ENCODE peak calls at places on chromosomes 3 and 15, in seven cellular contexts. Q, C, S, G, L, A and O are unnamed samples.

GRCh38 chr15:28725556-28725955 is 13.3 kb upstream of the GOLGA8M start:
- DNase-seq in G (no peak), Q (no peak), C (no peak), S (no peak), L (no peak), A (no peak), O (no peak)

GRCh38 chr3:45929042-45929679 is 14.1 kb upstream of the CXCR6 start:
- DNase-seq in G (no peak), S (peak), L (no peak), Q (no peak), C (peak), A (no peak), O (no peak)

GRCh38 chr15:78319588-78319987 is 20.2 kb upstream of the SKIC8 start:
- DNase-seq in Q (no peak), A (no peak), S (no peak), C (no peak), L (no peak), G (no peak), O (no peak)

GRCh38 chr3:107188262-107188661 is 189.0 kb upstream of the CCDC54 start:
- DNase-seq in L (no peak), G (no peak), S (no peak), Q (no peak), A (no peak), C (no peak), O (no peak)

GRCh38 chr15:83567318-83567717 is 86.6 kb upstream of the ADAMTSL3 start:
- DNase-seq in L (no peak), S (no peak), Q (no peak), G (no peak), A (no peak), C (no peak), O (no peak)

GRCh38 chr3:195196266-195196665 is 74.7 kb downstream of the XXYLT1 start:
- DNase-seq in G (peak), Q (no peak), L (no peak), C (peak), S (no peak), A (no peak), O (no peak)

GRCh38 chr3:140588558-140588957 is 89.3 kb upstream of the TRIM42 start:
- DNase-seq in Q (no peak), C (no peak), A (no peak), G (peak), L (no peak), S (no peak), O (no peak)

GRCh38 chr3:137105277-137105977 is 147.6 kb downstream of the IL20RB start:
- DNase-seq in A (no peak), G (peak), S (peak), Q (peak), C (peak), L (no peak), O (no peak)

GRCh38 chr15:69988541-69989225 is 109.0 kb downstream of the TLE3 start:
- DNase-seq in C (no peak), G (no peak), S (no peak), A (no peak), Q (no peak), L (no peak), O (no peak)

GRCh38 chr3:96331341-96331740 is 483.1 kb upstream of the EPHA6 start:
- DNase-seq in L (no peak), A (no peak), S (no peak), G (no peak), C (peak), Q (no peak), O (no peak)

DNA sequence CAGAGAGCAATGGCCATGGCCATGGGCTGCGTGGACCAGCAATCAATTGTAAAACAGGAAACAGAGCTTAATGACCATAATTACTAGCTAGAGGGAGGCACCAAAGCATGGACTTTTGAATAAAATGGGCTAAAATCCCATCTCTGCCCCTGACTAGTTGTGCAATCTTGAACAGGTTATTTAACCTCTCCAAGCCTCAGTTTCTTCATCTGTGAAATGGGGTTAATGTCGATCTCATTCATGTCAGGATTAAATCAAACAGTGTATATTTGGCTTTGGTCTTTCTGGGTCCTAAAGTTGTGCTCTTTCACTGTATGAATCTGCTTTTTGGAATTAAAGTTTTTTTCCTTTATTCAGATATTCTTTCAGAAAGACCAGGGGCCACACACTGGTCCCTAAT is 36.1 kb downstream of the ABTB1 start:
- DNase-seq in L (no peak), A (no peak), Q (no peak), C (no peak), G (no peak), S (no peak), O (no peak)
- H3K27ac ChIP-seq in L (no peak), A (no peak), Q (no peak), C (no peak), G (no peak), S (no peak), O (no peak)

GRCh38 chr3:109177888-109178287 is 41.4 kb downstream of the C3orf85 start:
- DNase-seq in C (no peak), L (no peak), G (peak), Q (no peak), A (no peak), S (no peak), O (no peak)
- H3K27ac ChIP-seq in C (no peak), L (no peak), G (no peak), Q (no peak), A (no peak), S (no peak), O (no peak)

DNA sequence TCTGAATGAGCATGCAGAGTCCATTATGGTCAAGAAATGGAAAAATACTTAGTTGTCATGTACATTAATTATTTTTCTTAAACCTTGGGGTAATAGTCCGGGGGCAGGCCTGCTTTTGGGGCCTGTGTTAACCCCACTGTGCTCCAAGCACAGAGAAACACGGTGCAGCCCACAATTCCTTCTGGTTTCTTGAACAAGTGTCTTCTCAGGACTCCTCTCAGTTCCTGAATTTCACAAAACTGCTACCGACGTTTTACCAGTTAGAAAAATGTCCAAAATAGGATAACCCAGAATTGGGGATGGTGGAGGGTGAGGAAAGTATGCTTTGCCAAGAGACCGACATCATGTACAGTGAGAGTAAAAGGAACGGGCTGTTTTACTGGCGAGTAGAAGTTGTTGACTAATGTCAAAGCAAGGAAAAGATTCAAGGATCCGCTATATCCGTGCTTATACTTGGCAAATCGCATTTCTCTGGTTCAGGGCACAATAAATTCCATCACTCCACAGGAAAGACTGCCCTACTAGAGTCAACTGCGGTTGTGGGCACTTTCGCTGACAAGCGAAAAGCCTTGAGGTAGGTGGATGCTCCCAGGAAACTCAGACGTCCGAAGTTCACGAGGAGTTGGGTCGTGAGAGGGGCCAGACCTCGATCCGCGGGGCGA is 495 bp upstream of the NXPE3 start:
- DNase-seq in C (no peak), Q (no peak), A (no peak), S (no peak), G (no peak), L (no peak), O (no peak)
- H3K27ac ChIP-seq in C (peak), Q (no peak), A (peak), S (peak), G (peak), L (peak), O (no peak)

GRCh38 chr3:15063656-15064286 is 1.3 kb downstream of the MRPS25 start:
- DNase-seq in A (no peak), S (no peak), C (no peak), Q (no peak), L (no peak), G (no peak), O (no peak)

GRCh38 chr3:15064299-15064834 is 748 bp downstream of the MRPS25 start:
- DNase-seq in C (peak), Q (no peak), A (no peak), G (peak), S (peak), L (no peak), O (no peak)

GRCh38 chr3:15064835-15065549 is at the start of gene MRPS25:
- DNase-seq in L (peak), S (peak), G (peak), C (peak), A (peak), Q (peak), O (peak)

GRCh38 chr3:15065550-15066007 is 464 bp upstream of the MRPS25 start:
- DNase-seq in L (no peak), Q (no peak), G (no peak), A (no peak), S (no peak), C (no peak), O (no peak)

DNA sequence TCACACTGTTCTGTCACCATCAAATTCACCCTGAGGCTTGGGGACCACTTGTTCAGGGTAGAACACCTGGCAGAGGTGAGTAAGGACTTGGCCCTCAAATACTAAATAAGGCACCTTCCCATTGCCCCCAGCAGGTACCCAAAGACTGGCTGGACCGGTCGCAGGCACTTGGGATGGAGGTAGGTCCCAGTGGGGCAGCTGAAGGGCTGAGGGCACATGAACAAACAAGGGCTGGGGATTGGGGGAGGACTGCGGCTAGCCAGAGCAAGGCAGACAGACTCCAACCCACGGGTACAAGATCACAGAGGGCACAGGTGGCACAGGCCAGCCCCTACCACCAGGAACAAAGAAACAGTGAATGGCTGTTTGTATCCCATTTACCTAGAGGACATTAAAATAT is 1.9 kb downstream of the MRPS25 start:
- DNase-seq in Q (no peak), A (no peak), L (no peak), G (no peak), C (no peak), S (no peak), O (no peak)
- H3K27ac ChIP-seq in Q (no peak), A (no peak), L (peak), G (no peak), C (peak), S (no peak), O (no peak)

DNA sequence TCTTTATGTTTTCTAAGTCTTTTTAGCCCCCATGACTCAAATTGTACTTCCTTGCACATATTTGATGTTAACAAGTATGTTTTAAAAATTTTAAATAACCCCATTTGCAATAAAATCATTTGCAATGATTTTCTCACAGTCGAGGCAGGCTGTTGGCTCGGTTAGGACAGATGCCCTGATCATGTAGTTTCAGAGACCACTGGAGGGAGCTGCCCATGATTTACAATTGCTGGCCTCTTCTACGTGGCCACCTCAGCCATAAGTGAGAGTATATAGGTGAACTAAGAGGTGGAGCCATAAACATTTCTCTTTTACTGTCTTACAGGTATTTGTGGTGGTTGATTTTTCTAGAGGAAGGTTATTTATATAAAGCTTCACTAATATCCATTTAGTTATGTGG is 1.7 kb downstream of the DTWD1 start:
- DNase-seq in A (no peak), Q (no peak), C (no peak), L (no peak), S (no peak), G (peak), O (no peak)
- H3K27ac ChIP-seq in A (no peak), Q (no peak), C (no peak), L (no peak), S (no peak), G (peak), O (no peak)

GRCh38 chr3:19595884-19596283 is 338.1 kb downstream of the EFHB start:
- DNase-seq in Q (no peak), L (no peak), G (no peak), A (no peak), C (no peak), S (no peak), O (no peak)
- H3K27ac ChIP-seq in Q (no peak), L (no peak), G (no peak), A (no peak), C (no peak), S (no peak), O (no peak)

GRCh38 chr15:30904812-30905211 is 1.1 kb downstream of the FAN1 start:
- DNase-seq in G (no peak), L (no peak), C (no peak), A (no peak), S (no peak), Q (no peak), O (no peak)
- H3K27ac ChIP-seq in G (no peak), L (no peak), C (no peak), A (no peak), S (no peak), Q (no peak), O (no peak)

DNA sequence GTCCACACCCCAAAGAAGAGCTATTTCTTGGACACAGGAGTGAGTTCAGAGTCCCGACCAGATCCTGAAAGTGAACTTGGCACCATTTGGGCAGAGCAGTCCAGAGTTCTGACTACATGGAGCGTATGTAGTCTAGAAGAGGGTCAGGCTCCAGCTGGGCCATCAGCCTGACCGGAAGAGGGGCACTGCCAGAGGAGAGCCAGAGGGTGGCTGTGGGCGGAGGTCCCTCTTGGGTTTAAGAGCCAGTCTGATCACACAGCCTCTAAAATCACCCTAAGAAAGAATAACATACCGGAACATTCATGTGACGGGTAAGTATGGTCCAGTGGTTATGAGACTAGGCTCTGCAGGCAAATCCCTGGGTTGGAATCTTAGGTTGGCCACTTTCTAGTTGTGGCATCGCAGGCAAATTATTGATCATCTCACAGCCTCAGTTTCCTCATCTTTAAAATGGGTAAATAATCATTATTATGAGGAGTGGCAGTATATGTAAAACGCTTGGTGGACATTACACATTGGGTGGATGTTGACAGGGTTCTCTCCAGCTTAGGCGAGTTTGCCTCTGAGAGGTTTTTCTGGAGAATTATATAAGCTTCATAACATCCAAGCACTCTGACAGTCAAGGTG is 2.1 kb upstream of the RAP2B start:
- DNase-seq in G (no peak), L (no peak), A (peak), C (no peak), Q (no peak), S (no peak), O (no peak)
- H3K27ac ChIP-seq in G (peak), L (peak), A (peak), C (peak), Q (peak), S (peak), O (peak)